ENCODE peak calls at places on chromosomes 11 and 22, in eight cellular contexts. Z is kidney epithelial cell, A is cardiac fibroblast, X is cardiac muscle cell, P is type B pancreatic cell, R is nephron progenitor cell, N is colonic mucosa, T is GM20000. J is an unnamed sample.

GRCh38 chr11:118170892-118171273 is 5.6 kb downstream of the SCN2B start:
- DNase-seq in N (no peak), Z (no peak), T (no peak), X (no peak), A (no peak), P (no peak), R (no peak), J (peak)

GRCh38 chr11:10858505-10859360 is 880 bp upstream of the ZBED5 start:
- DNase-seq in A (no peak), R (peak), T (peak), Z (no peak), N (peak), X (no peak), P (peak), J (peak)

GRCh38 chr11:118609380-118610219 is 2.2 kb downstream of the PHLDB1 start:
- DNase-seq in T (no peak), R (peak), P (no peak), Z (no peak), X (peak), A (peak), N (no peak), J (peak)

GRCh38 chr11:124086447-124086846 is 28.8 kb upstream of the VWA5A start:
- DNase-seq in R (no peak), T (no peak), Z (no peak), P (no peak), X (no peak), N (no peak), A (no peak), J (peak)

GRCh38 chr11:111540114-111540920 is at the start of gene LAYN:
- DNase-seq in Z (no peak), A (peak), P (no peak), T (peak), R (peak), N (peak), X (peak), J (peak)

GRCh38 chr11:93329936-93330445 is 551 bp upstream of the DEUP1 start:
- DNase-seq in N (peak), Z (no peak), R (peak), X (peak), T (no peak), P (no peak), A (no peak), J (peak)

GRCh38 chr11:65856689-65857499 is 1.1 kb downstream of the CFL1 start:
- DNase-seq in N (peak), A (peak), R (peak), X (peak), Z (no peak), P (no peak), T (peak), J (peak)

GRCh38 chr11:47466701-47467250 is 17.8 kb upstream of the RAPSN start:
- DNase-seq in Z (no peak), A (peak), N (peak), T (no peak), R (no peak), P (no peak), X (peak), J (no peak)

GRCh38 chr11:124115782-124116616 is 749 bp downstream of the VWA5A start:
- DNase-seq in R (no peak), P (no peak), Z (no peak), T (no peak), X (no peak), N (peak), A (peak), J (no peak)

GRCh38 chr11:74936087-74936486 is 12.8 kb downstream of the XRRA1 start:
- DNase-seq in X (no peak), A (no peak), P (no peak), T (no peak), N (no peak), Z (no peak), R (no peak), J (no peak)

GRCh38 chr11:1968454-1968995 is 21.4 kb downstream of the MRPL23 start:
- DNase-seq in X (no peak), Z (no peak), N (no peak), T (no peak), A (no peak), P (no peak), R (no peak), J (no peak)

GRCh38 chr11:2748061-2748813 is 48.4 kb upstream of the KCNQ1OT1 start:
- DNase-seq in Z (no peak), N (no peak), P (no peak), X (no peak), A (no peak), R (no peak), T (no peak), J (peak)

GRCh38 chr11:93541884-93542752 is 1.1 kb downstream of the SMCO4 start:
- DNase-seq in P (no peak), N (peak), Z (no peak), X (peak), A (peak), T (peak), R (no peak), J (peak)

GRCh38 chr11:131422491-131422890 is 52.1 kb downstream of the NTM start:
- DNase-seq in P (no peak), N (no peak), X (no peak), T (no peak), Z (no peak), A (peak), R (no peak), J (no peak)

GRCh38 chr22:22123960-22124278 is 120.7 kb upstream of the VPREB1 start:
- DNase-seq in N (no peak), Z (no peak), T (no peak), R (no peak), X (no peak), A (no peak), P (no peak), J (no peak)

GRCh38 chr11:3867209-3868071 is 12.0 kb downstream of the STIM1 start:
- DNase-seq in Z (no peak), N (no peak), P (no peak), R (no peak), A (peak), T (no peak), X (peak), J (no peak)

GRCh38 chr11:12288212-12288933 is 89.0 kb upstream of the PARVA start:
- DNase-seq in X (peak), R (peak), N (peak), Z (no peak), P (peak), T (peak), A (peak), J (peak)

GRCh38 chr11:17439316-17439782 is 37.3 kb downstream of the ABCC8 start:
- DNase-seq in T (no peak), Z (peak), A (no peak), N (no peak), X (no peak), R (peak), P (no peak), J (no peak)

GRCh38 chr11:18236664-18237356 is at the start of gene SAA4:
- DNase-seq in Z (no peak), P (no peak), N (no peak), X (no peak), R (no peak), T (no peak), A (no peak), J (no peak)

GRCh38 chr11:40306938-40307548 is 1152.4 kb downstream of the LRRC4C start:
- DNase-seq in Z (no peak), X (peak), R (peak), A (peak), N (no peak), P (no peak), T (peak), J (no peak)

GRCh38 chr22:37476389-37477329 is 9.5 kb downstream of the MFNG start:
- DNase-seq in A (no peak), X (no peak), Z (no peak), R (no peak), P (no peak), T (no peak), N (no peak), J (no peak)

GRCh38 chr11:128509990-128510389 is 77.4 kb downstream of the ETS1 start:
- DNase-seq in Z (no peak), N (no peak), T (no peak), P (no peak), A (no peak), R (no peak), X (peak), J (no peak)

GRCh38 chr11:105918039-105918438 is 104.0 kb downstream of the MSANTD4 start:
- DNase-seq in P (no peak), R (no peak), N (no peak), Z (no peak), A (no peak), X (no peak), T (no peak), J (no peak)

GRCh38 chr11:608751-609354 is 6.9 kb downstream of the IRF7 start:
- DNase-seq in A (no peak), Z (no peak), T (no peak), N (no peak), R (no peak), X (no peak), P (peak), J (no peak)

GRCh38 chr11:131938321-131938751 is 567.9 kb downstream of the NTM start:
- DNase-seq in Z (peak), X (no peak), N (no peak), T (no peak), A (no peak), R (no peak), P (no peak), J (no peak)

GRCh38 chr11:121309688-121310087 is 17.1 kb downstream of the SC5D start:
- DNase-seq in Z (no peak), P (no peak), A (no peak), R (no peak), T (peak), X (no peak), N (no peak), J (no peak)

GRCh38 chr22:40216041-40216756 is 38.5 kb downstream of the TNRC6B start:
- DNase-seq in N (no peak), T (peak), A (no peak), Z (no peak), R (no peak), X (no peak), P (peak), J (no peak)

GRCh38 chr11:122085264-122085663 is 30.8 kb downstream of the BLID start:
- DNase-seq in T (no peak), R (no peak), N (no peak), A (peak), P (no peak), X (peak), Z (peak), J (no peak)

GRCh38 chr11:133937468-133937867 is 19.3 kb downstream of the IGSF9B start:
- DNase-seq in X (no peak), R (no peak), P (no peak), Z (no peak), A (no peak), T (no peak), N (no peak), J (no peak)

GRCh38 chr11:115939726-115940421 is 435.7 kb upstream of the CADM1 start:
- DNase-seq in Z (no peak), A (no peak), X (no peak), T (no peak), R (no peak), N (no peak), P (no peak), J (peak)

GRCh38 chr22:22519591-22519990 is 479 bp downstream of the ZNF280A start:
- DNase-seq in T (no peak), R (no peak), Z (no peak), N (no peak), P (no peak), A (no peak), X (no peak), J (no peak)

GRCh38 chr11:34564807-34565241 is 51.2 kb upstream of the ELF5 start:
- DNase-seq in T (no peak), N (no peak), P (no peak), A (no peak), Z (no peak), R (no peak), X (no peak), J (no peak)

GRCh38 chr11:20042717-20043392 is 117.4 kb downstream of the DBX1 start:
- DNase-seq in R (no peak), X (no peak), P (no peak), Z (no peak), T (no peak), N (no peak), A (no peak), J (peak)
- TF ChIP-seq CTCF in R (no peak), X (no peak), P (no peak), Z (no peak), T (no peak), N (no peak), A (no peak), J (no peak)

GRCh38 chr11:113278925-113279324 is 35.5 kb upstream of the TTC12 start:
- DNase-seq in Z (no peak), N (no peak), P (peak), A (no peak), X (peak), T (no peak), R (no peak), J (no peak)
- TF ChIP-seq CTCF in Z (no peak), N (no peak), P (no peak), A (no peak), X (no peak), T (no peak), R (no peak), J (no peak)

DNA sequence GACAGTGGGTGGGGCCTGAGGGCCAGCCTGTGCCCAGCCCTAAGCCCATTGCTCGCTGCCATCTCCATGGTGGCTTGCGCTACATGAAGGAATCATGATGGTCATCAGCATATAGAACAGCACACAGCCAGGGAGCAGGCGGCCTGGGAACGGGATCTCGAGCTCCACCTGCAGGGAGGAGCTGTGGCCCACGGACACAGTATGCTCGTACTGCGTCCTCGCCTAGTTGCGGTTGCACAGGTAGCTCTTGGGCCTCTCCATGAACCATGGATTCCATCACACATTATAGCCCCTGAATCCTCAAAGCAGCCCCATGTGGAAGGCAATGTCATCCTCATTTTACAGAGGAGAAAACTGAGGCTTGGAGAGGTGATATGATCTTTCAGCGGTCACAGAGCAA is 15.1 kb downstream of the SEC14L4 start:
- DNase-seq in N (no peak), X (no peak), T (no peak), A (no peak), Z (no peak), P (no peak), R (peak), J (no peak)
- TF ChIP-seq CTCF in N (peak), X (peak), T (no peak), A (peak), Z (no peak), P (peak), R (no peak), J (no peak)

DNA sequence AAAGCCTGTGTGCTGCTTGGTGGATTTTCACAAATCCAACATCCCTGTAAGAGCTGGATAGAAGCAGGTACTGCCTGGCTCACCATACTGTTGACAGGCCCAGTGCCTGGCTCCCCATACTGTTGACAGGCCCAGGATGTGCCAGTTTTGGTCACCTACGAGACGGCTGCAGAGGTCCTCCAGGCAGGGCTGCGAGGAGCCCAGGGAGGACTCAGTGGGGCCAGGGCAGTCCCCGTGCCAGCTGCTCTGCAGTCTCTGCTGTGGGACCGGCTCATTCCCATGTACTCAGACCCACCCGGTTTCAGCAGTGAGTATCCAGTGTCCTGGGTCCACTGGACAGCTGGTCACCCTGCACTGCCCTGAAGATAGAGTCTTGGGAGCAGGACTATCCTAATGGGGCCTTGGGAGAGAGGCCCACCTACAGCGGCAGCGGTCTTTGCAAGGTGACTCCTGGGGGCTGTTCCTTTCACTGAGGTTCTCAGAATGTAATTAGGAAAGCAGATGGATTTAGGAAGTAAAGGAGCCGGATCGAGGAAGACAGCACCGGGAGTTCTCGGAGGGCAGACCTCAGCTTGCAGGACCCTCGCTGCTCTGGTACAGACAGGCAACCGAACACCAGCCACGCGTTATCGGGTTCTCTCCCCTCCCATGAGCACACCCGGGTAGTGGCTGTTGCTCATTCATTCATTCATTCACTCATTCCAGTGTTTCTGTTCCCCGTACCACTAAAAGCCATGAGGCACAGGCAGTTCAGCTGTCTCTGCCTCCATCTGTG is 106.1 kb downstream of the CTTN start:
- DNase-seq in N (no peak), R (no peak), P (no peak), T (no peak), A (no peak), Z (no peak), X (no peak), J (no peak)
- TF ChIP-seq CTCF in N (no peak), R (peak), P (peak), T (no peak), A (no peak), Z (no peak), X (no peak), J (no peak)

DNA sequence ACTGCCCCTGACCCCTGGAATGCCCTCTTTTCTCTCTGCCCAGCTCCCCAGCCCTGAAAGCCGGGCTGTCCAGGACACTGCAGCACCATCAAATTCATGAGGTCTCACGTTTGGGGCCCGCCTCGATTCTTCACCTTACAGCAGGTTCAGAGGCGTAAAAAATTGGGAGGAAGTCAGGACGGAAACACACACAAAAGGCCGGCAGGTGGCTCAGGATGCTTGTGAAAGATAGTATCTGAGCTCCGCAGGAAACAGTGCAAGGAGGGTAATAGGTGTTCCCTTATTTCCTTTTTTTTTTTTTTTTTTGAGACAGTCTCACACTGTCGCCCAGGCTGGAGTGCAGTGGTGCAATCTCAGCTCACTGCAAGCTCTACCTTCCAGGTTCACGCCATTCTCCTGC is 4.1 kb downstream of the RFPL2 start:
- DNase-seq in N (no peak), A (no peak), P (no peak), Z (no peak), R (no peak), T (no peak), X (no peak), J (no peak)
- TF ChIP-seq CTCF in N (no peak), A (no peak), P (no peak), Z (no peak), R (no peak), T (no peak), X (no peak), J (no peak)

DNA sequence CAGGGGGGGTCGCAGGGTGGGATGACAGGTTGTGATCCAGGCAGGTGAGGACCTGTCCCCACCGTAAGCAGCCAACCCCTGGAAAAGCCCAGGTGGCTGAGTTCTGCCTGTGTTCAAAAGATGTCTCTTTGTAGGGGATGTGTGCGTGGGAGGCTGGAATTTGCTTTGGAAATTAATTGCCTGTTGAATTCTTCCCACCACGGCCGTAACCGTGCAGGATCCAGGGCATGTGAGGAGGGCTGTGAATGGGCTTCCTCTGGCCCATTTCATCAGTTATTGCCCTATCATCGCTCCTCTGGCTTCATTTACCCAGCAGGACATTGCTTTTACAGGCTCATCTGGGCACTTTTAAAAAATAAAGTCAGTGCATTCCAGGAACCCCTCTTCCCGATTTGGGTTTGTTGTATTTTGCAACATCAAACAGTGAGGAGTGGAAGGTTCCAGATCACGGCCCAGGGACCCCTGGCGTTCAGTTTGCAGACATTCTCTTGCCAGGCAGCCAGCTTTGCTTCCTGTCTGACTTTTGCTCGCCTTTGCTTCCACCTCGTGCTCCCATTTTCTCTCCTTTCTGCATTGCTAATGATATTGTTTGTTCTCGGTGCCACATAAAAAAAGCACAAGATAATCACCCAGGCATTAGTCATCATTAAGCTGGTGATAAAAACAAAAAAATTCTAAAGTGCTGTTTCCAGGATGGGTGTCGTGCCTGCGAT is 1306.6 kb downstream of the BRD1 start:
- DNase-seq in N (no peak), X (no peak), P (no peak), T (no peak), Z (no peak), A (no peak), R (no peak), J (no peak)
- TF ChIP-seq CTCF in N (no peak), X (no peak), P (peak), T (no peak), Z (no peak), A (no peak), R (no peak), J (no peak)

DNA sequence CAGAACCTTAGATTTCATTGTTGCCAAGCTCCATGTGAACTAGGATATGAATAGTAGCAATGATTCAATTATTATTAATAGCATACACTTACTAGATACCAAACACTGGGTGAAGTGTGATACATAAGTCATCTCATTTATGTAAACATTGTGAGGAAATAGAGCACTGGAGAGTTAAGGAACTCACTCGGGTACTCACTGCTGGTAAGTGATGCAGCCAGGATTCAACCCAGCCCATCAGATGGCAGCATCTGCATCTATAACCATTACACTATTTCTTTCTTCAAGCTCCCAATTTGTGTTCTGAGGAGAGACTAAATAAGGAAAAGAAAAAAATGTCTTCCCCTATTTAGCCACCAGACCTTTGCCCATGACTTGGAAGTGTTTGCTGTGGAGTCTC is 10.2 kb upstream of the ALG8 start:
- DNase-seq in R (no peak), Z (no peak), T (no peak), N (no peak), X (peak), P (no peak), A (peak), J (no peak)
- TF ChIP-seq CTCF in R (no peak), Z (no peak), T (no peak), N (no peak), X (peak), P (no peak), A (peak), J (no peak)

GRCh38 chr11:72102946-72103753 is at the start of gene LAMTOR1:
- DNase-seq in Z (peak), T (peak), N (peak), P (peak), X (peak), A (peak), R (peak), J (peak)
- TF ChIP-seq CTCF in Z (peak), T (no peak), N (peak), P (peak), X (peak), A (peak), R (peak), J (peak)

GRCh38 chr22:32413715-32414114 is 1.7 kb upstream of the RTCB start:
- DNase-seq in X (peak), A (peak), Z (no peak), R (no peak), T (peak), P (no peak), N (no peak), J (no peak)
- TF ChIP-seq CTCF in X (peak), A (peak), Z (peak), R (no peak), T (peak), P (peak), N (peak), J (peak)